ENCODE peak calls at places on chromosomes 3 and 15, in five cellular contexts. One of them, this sample, is unnamed.

GRCh38 chr3:15345608-15346137 is 13.3 kb upstream of the SH3BP5 start:
- DNase-seq in brain microvascular endothelial cell: no peak
- DNase-seq in mucosa of descending colon: no peak
- DNase-seq in neural progenitor cell: no peak
- DNase-seq in neural crest cell: no peak
- DNase-seq in this sample: peak; percentile 56

GRCh38 chr15:80620931-80621330 is 74.2 kb upstream of the ABHD17C start:
- DNase-seq in brain microvascular endothelial cell: no peak
- DNase-seq in mucosa of descending colon: no peak
- DNase-seq in neural progenitor cell: no peak
- DNase-seq in neural crest cell: no peak
- DNase-seq in this sample: no peak

GRCh38 chr3:162632672-162633071 is 1136.1 kb downstream of the OTOL1 start:
- DNase-seq in brain microvascular endothelial cell: peak; percentile 56
- DNase-seq in mucosa of descending colon: no peak
- DNase-seq in neural progenitor cell: no peak
- DNase-seq in neural crest cell: no peak
- DNase-seq in this sample: no peak

GRCh38 chr3:194224937-194225422 is 89.0 kb downstream of the HES1 start:
- DNase-seq in brain microvascular endothelial cell: no peak
- DNase-seq in mucosa of descending colon: no peak
- DNase-seq in neural progenitor cell: peak; percentile 26
- DNase-seq in neural crest cell: no peak
- DNase-seq in this sample: no peak

GRCh38 chr15:46786886-46787285 is 930.4 kb upstream of the SEMA6D start:
- DNase-seq in brain microvascular endothelial cell: no peak
- DNase-seq in mucosa of descending colon: no peak
- DNase-seq in neural progenitor cell: peak; percentile 36
- DNase-seq in neural crest cell: no peak
- DNase-seq in this sample: no peak

GRCh38 chr15:53522878-53523455 is 236.5 kb downstream of the WDR72 start:
- DNase-seq in brain microvascular endothelial cell: no peak
- DNase-seq in mucosa of descending colon: no peak
- DNase-seq in neural progenitor cell: peak; percentile 22
- DNase-seq in neural crest cell: no peak
- DNase-seq in this sample: no peak

GRCh38 chr15:68463444-68463843 is 31.5 kb upstream of the ITGA11 start:
- DNase-seq in brain microvascular endothelial cell: no peak
- DNase-seq in mucosa of descending colon: no peak
- DNase-seq in neural progenitor cell: no peak
- DNase-seq in neural crest cell: no peak
- DNase-seq in this sample: no peak

GRCh38 chr15:48631191-48631770 is 14.2 kb downstream of the FBN1 start:
- DNase-seq in brain microvascular endothelial cell: no peak
- DNase-seq in mucosa of descending colon: no peak
- DNase-seq in neural progenitor cell: peak; percentile 46
- DNase-seq in neural crest cell: no peak
- DNase-seq in this sample: no peak

GRCh38 chr15:39472661-39473657 is 107.9 kb upstream of the THBS1 start:
- DNase-seq in brain microvascular endothelial cell: peak; percentile 92
- DNase-seq in mucosa of descending colon: peak; percentile 69
- DNase-seq in neural progenitor cell: no peak
- DNase-seq in neural crest cell: no peak
- DNase-seq in this sample: no peak

GRCh38 chr15:73142802-73143762 is 90.8 kb downstream of the NEO1 start:
- DNase-seq in brain microvascular endothelial cell: no peak
- DNase-seq in mucosa of descending colon: no peak
- DNase-seq in neural progenitor cell: no peak
- DNase-seq in neural crest cell: no peak
- DNase-seq in this sample: peak; percentile 13

GRCh38 chr3:194103475-194103874 is 32.5 kb upstream of the HES1 start:
- DNase-seq in brain microvascular endothelial cell: no peak
- DNase-seq in mucosa of descending colon: no peak
- DNase-seq in neural progenitor cell: no peak
- DNase-seq in neural crest cell: no peak
- DNase-seq in this sample: peak; percentile 67

GRCh38 chr3:179807588-179807987 is 154.7 kb downstream of the USP13 start:
- DNase-seq in brain microvascular endothelial cell: no peak
- DNase-seq in mucosa of descending colon: no peak
- DNase-seq in neural progenitor cell: no peak
- DNase-seq in neural crest cell: no peak
- DNase-seq in this sample: no peak

GRCh38 chr3:81696090-81696489 is 65.4 kb downstream of the GBE1 start:
- DNase-seq in brain microvascular endothelial cell: no peak
- DNase-seq in mucosa of descending colon: no peak
- DNase-seq in neural progenitor cell: no peak
- DNase-seq in neural crest cell: no peak
- DNase-seq in this sample: no peak

GRCh38 chr3:176058856-176059255 is 1138.4 kb downstream of the TBL1XR1 start:
- DNase-seq in brain microvascular endothelial cell: no peak
- DNase-seq in mucosa of descending colon: no peak
- DNase-seq in neural progenitor cell: no peak
- DNase-seq in neural crest cell: no peak
- DNase-seq in this sample: no peak

GRCh38 chr3:38653685-38654537 is 4.4 kb upstream of the SCN5A start:
- DNase-seq in brain microvascular endothelial cell: no peak
- DNase-seq in mucosa of descending colon: no peak
- DNase-seq in neural progenitor cell: no peak
- DNase-seq in neural crest cell: no peak
- DNase-seq in this sample: no peak

GRCh38 chr3:111326144-111326995 is 215.6 kb upstream of the CD96 start:
- DNase-seq in brain microvascular endothelial cell: no peak
- DNase-seq in mucosa of descending colon: no peak
- DNase-seq in neural progenitor cell: no peak
- DNase-seq in neural crest cell: no peak
- DNase-seq in this sample: no peak

GRCh38 chr3:132161608-132162007 is 126.8 kb upstream of the CPNE4 start:
- DNase-seq in brain microvascular endothelial cell: no peak
- DNase-seq in mucosa of descending colon: no peak
- DNase-seq in neural progenitor cell: peak; percentile 29
- DNase-seq in neural crest cell: no peak
- DNase-seq in this sample: no peak

GRCh38 chr3:117035785-117036184 is 326.2 kb downstream of the TUSC7 start:
- DNase-seq in brain microvascular endothelial cell: no peak
- DNase-seq in mucosa of descending colon: peak; percentile 28
- DNase-seq in neural progenitor cell: peak; percentile 65
- DNase-seq in neural crest cell: no peak
- DNase-seq in this sample: no peak

GRCh38 chr3:55782351-55782750 is 295.2 kb upstream of the WNT5A start:
- DNase-seq in brain microvascular endothelial cell: no peak
- DNase-seq in mucosa of descending colon: no peak
- DNase-seq in neural progenitor cell: no peak
- DNase-seq in neural crest cell: no peak
- DNase-seq in this sample: no peak

GRCh38 chr3:94069242-94069813 is 6.5 kb downstream of the NSUN3 start:
- DNase-seq in brain microvascular endothelial cell: no peak
- DNase-seq in mucosa of descending colon: no peak
- DNase-seq in neural progenitor cell: no peak
- DNase-seq in neural crest cell: no peak
- DNase-seq in this sample: no peak

GRCh38 chr3:138861755-138862333 is 27.1 kb upstream of the PIK3CB start:
- DNase-seq in brain microvascular endothelial cell: peak; percentile 88
- DNase-seq in mucosa of descending colon: no peak
- DNase-seq in neural progenitor cell: peak; percentile 61
- DNase-seq in neural crest cell: peak; percentile 18
- DNase-seq in this sample: no peak

GRCh38 chr3:4982773-4983738 is 3.8 kb downstream of the BHLHE40 start:
- DNase-seq in brain microvascular endothelial cell: peak; percentile 53
- DNase-seq in mucosa of descending colon: no peak
- DNase-seq in neural progenitor cell: no peak
- DNase-seq in neural crest cell: no peak
- DNase-seq in this sample: no peak

GRCh38 chr3:64038252-64038651 is 15.0 kb upstream of the PSMD6 start:
- DNase-seq in brain microvascular endothelial cell: no peak
- DNase-seq in mucosa of descending colon: no peak
- DNase-seq in neural progenitor cell: no peak
- DNase-seq in neural crest cell: no peak
- DNase-seq in this sample: no peak

GRCh38 chr3:126923895-126924294 is 59.0 kb upstream of the PLXNA1 start:
- DNase-seq in brain microvascular endothelial cell: no peak
- DNase-seq in mucosa of descending colon: no peak
- DNase-seq in neural progenitor cell: no peak
- DNase-seq in neural crest cell: no peak
- DNase-seq in this sample: no peak

GRCh38 chr3:134659391-134660045 is 8.7 kb upstream of the KY start:
- DNase-seq in brain microvascular endothelial cell: no peak
- DNase-seq in mucosa of descending colon: no peak
- DNase-seq in neural progenitor cell: no peak
- DNase-seq in neural crest cell: no peak
- DNase-seq in this sample: no peak

GRCh38 chr3:178455264-178455663 is 81.0 kb upstream of the KCNMB2 start:
- DNase-seq in brain microvascular endothelial cell: no peak
- DNase-seq in mucosa of descending colon: no peak
- DNase-seq in neural progenitor cell: no peak
- DNase-seq in neural crest cell: no peak
- DNase-seq in this sample: no peak

GRCh38 chr3:184440161-184440560 is 60.3 kb downstream of the CHRD start:
- DNase-seq in brain microvascular endothelial cell: no peak
- DNase-seq in mucosa of descending colon: no peak
- DNase-seq in neural progenitor cell: no peak
- DNase-seq in neural crest cell: no peak
- DNase-seq in this sample: no peak

GRCh38 chr3:117463276-117463675 is 753.7 kb downstream of the TUSC7 start:
- DNase-seq in brain microvascular endothelial cell: no peak
- DNase-seq in mucosa of descending colon: no peak
- DNase-seq in neural progenitor cell: no peak
- DNase-seq in neural crest cell: no peak
- DNase-seq in this sample: no peak

GRCh38 chr15:72098076-72098475 is 19.9 kb downstream of the MYO9A start:
- DNase-seq in brain microvascular endothelial cell: no peak
- DNase-seq in mucosa of descending colon: no peak
- DNase-seq in neural progenitor cell: no peak
- DNase-seq in neural crest cell: no peak
- DNase-seq in this sample: no peak

GRCh38 chr3:48428088-48428862 is 1.6 kb downstream of the PLXNB1 start:
- DNase-seq in brain microvascular endothelial cell: no peak
- DNase-seq in mucosa of descending colon: peak; percentile 80
- DNase-seq in neural progenitor cell: peak; percentile 77
- DNase-seq in neural crest cell: no peak
- DNase-seq in this sample: no peak

GRCh38 chr15:29835301-29835700 is 13.0 kb upstream of the TJP1 start:
- DNase-seq in brain microvascular endothelial cell: peak; percentile 5
- DNase-seq in mucosa of descending colon: no peak
- DNase-seq in neural progenitor cell: no peak
- DNase-seq in neural crest cell: no peak
- DNase-seq in this sample: no peak

GRCh38 chr3:184727357-184728060 is 15.6 kb upstream of the MAGEF1 start:
- DNase-seq in brain microvascular endothelial cell: peak; percentile 29
- DNase-seq in mucosa of descending colon: no peak
- DNase-seq in neural progenitor cell: peak; percentile 93
- DNase-seq in neural crest cell: peak; percentile 58
- DNase-seq in this sample: peak; percentile 80

GRCh38 chr15:51736646-51737537 is 563 bp downstream of the LYSMD2 start:
- DNase-seq in brain microvascular endothelial cell: no peak
- DNase-seq in mucosa of descending colon: peak; percentile 79
- DNase-seq in neural progenitor cell: peak; percentile 55
- DNase-seq in neural crest cell: peak; percentile 36
- DNase-seq in this sample: peak; percentile 71

GRCh38 chr3:168511428-168512014 is 415.8 kb upstream of the GOLIM4 start:
- DNase-seq in brain microvascular endothelial cell: peak; percentile 5
- DNase-seq in mucosa of descending colon: no peak
- DNase-seq in neural progenitor cell: no peak
- DNase-seq in neural crest cell: no peak
- DNase-seq in this sample: no peak

GRCh38 chr15:90184119-90184785 is 16.9 kb upstream of the SEMA4B start:
- DNase-seq in brain microvascular endothelial cell: no peak
- DNase-seq in mucosa of descending colon: peak; percentile 81
- DNase-seq in neural progenitor cell: no peak
- DNase-seq in neural crest cell: peak; percentile 14
- DNase-seq in this sample: peak; percentile 73

GRCh38 chr15:43168192-43169107 is 16.8 kb upstream of the CCNDBP1 start:
- DNase-seq in brain microvascular endothelial cell: peak; percentile 24
- DNase-seq in mucosa of descending colon: no peak
- DNase-seq in neural progenitor cell: no peak
- DNase-seq in neural crest cell: no peak
- DNase-seq in this sample: no peak
- TF ChIP-seq CTCF in brain microvascular endothelial cell: peak; percentile 4
- TF ChIP-seq CTCF in mucosa of descending colon: no peak
- TF ChIP-seq CTCF in neural progenitor cell: no peak
- TF ChIP-seq CTCF in neural crest cell: no peak
- TF ChIP-seq CTCF in this sample: no peak

GRCh38 chr15:94125131-94125530 is 106.2 kb upstream of the MCTP2 start:
- DNase-seq in brain microvascular endothelial cell: no peak
- DNase-seq in mucosa of descending colon: no peak
- DNase-seq in neural progenitor cell: no peak
- DNase-seq in neural crest cell: no peak
- DNase-seq in this sample: no peak
- TF ChIP-seq CTCF in brain microvascular endothelial cell: no peak
- TF ChIP-seq CTCF in mucosa of descending colon: no peak
- TF ChIP-seq CTCF in neural progenitor cell: no peak
- TF ChIP-seq CTCF in neural crest cell: no peak
- TF ChIP-seq CTCF in this sample: no peak

DNA sequence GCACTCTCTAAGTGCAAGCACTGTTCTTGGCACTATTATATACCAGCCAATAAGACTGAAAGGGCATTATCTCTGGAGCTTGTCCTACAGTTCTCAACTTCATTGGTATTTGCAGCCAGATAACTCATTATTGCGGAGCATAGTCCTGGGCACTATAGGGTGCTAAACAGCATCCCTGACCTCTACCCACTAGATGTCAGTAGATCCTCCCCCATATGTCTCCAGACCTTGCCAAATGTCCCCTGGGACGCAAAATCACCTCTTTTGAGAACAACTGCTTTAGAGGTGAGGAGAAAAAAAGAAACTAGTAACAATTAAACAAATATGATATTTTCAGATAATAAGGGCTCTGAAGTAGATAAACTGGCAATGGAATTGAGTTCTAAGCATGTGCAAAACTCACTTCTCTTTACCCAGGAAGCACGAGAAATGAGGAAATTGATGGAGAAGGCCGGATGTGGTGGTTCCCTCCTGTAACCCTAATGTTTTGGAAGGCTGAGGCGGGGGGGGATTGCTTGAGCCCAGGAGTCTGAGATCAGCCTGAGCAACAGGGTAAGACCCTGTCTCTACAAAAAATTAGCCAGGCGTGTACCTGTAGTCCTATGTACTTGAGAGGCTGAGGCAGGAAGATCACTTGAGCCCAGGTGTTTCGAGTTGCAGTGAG is 61.4 kb downstream of the FRMD4B start:
- DNase-seq in brain microvascular endothelial cell: no peak
- DNase-seq in mucosa of descending colon: no peak
- DNase-seq in neural progenitor cell: peak; percentile 45
- DNase-seq in neural crest cell: no peak
- DNase-seq in this sample: no peak
- TF ChIP-seq CTCF in brain microvascular endothelial cell: peak; percentile 38
- TF ChIP-seq CTCF in mucosa of descending colon: peak; percentile 16
- TF ChIP-seq CTCF in neural progenitor cell: peak; percentile 57
- TF ChIP-seq CTCF in neural crest cell: peak; percentile 41
- TF ChIP-seq CTCF in this sample: peak; percentile 65

GRCh38 chr3:142724682-142725351 is 983 bp downstream of the TRPC1 start:
- DNase-seq in brain microvascular endothelial cell: peak; percentile 5
- DNase-seq in mucosa of descending colon: peak; percentile 60
- DNase-seq in neural progenitor cell: peak; percentile 84
- DNase-seq in neural crest cell: no peak
- DNase-seq in this sample: no peak
- TF ChIP-seq CTCF in brain microvascular endothelial cell: peak; percentile 19
- TF ChIP-seq CTCF in mucosa of descending colon: no peak
- TF ChIP-seq CTCF in neural progenitor cell: peak; percentile 30
- TF ChIP-seq CTCF in neural crest cell: peak; percentile 23
- TF ChIP-seq CTCF in this sample: no peak

This sample was measured in GM13977.